ENCODE peak calls at places on chromosome 17, in eight cellular contexts. B is GM23248, L is IMR-90, E is K562, Y is Karpas-422, Z is fibroblast of lung, A is kidney, F is H1. W is an unnamed sample. For H3K4me1, the result is how much of the 10 kb centered on the place peaks cover.

GRCh38 chr17:15502315-15503112 is 35.1 kb upstream of the CDRT4 start:
- DNase-seq in L (peak), Z (peak), B (peak), A (peak), Y (peak), F (peak), E (peak), W (peak)

GRCh38 chr17:56441331-56441730 is 152.2 kb upstream of the NOG start:
- DNase-seq in E (no peak), L (peak), B (peak), Z (peak), F (no peak), Y (no peak), A (no peak), W (no peak)

GRCh38 chr17:77886387-77886728 is 72.1 kb upstream of the TNRC6C start:
- DNase-seq in L (no peak), A (peak), E (no peak), F (no peak), Y (peak), B (no peak), Z (no peak), W (no peak)

GRCh38 chr17:82767041-82767754 is 15.3 kb downstream of the TBCD start:
- DNase-seq in L (peak), A (no peak), E (peak), B (peak), Z (peak), F (no peak), Y (peak), W (peak)

GRCh38 chr17:4476017-4476416 is 22.7 kb upstream of the SPNS2 start:
- DNase-seq in Z (no peak), L (no peak), E (no peak), A (peak), F (no peak), Y (no peak), B (no peak), W (no peak)

GRCh38 chr17:64992325-64992802 is 64.2 kb downstream of the GNA13 start:
- DNase-seq in Y (no peak), A (peak), L (peak), F (no peak), E (no peak), Z (peak), B (peak), W (no peak)

GRCh38 chr17:32158870-32159585 is 16.7 kb downstream of the RHOT1 start:
- DNase-seq in F (no peak), A (peak), E (no peak), Z (no peak), L (no peak), B (no peak), Y (no peak), W (no peak)

GRCh38 chr17:38628441-38628840 is 22.7 kb upstream of the SRCIN1 start:
- DNase-seq in F (no peak), Z (no peak), L (peak), B (no peak), Y (peak), A (no peak), E (peak), W (peak)

GRCh38 chr17:14737984-14738651 is 437.2 kb downstream of the HS3ST3B1 start:
- DNase-seq in L (peak), E (peak), B (peak), F (no peak), Y (no peak), A (peak), Z (peak), W (peak)

GRCh38 chr17:35433075-35433894 is 985 bp upstream of the SLFN12 start:
- DNase-seq in Z (peak), B (peak), Y (no peak), A (peak), E (peak), F (peak), L (peak), W (peak)

GRCh38 chr17:65287040-65287439 is 149.9 kb downstream of the RGS9 start:
- DNase-seq in Z (peak), F (no peak), B (peak), L (peak), E (no peak), Y (no peak), A (no peak), W (peak)

GRCh38 chr17:28841901-28842281 is 699 bp downstream of the FAM222B start:
- DNase-seq in E (peak), B (no peak), Z (peak), Y (peak), A (no peak), L (no peak), F (no peak), W (no peak)

GRCh38 chr17:4110152-4110551 is 32.7 kb downstream of the ZZEF1 start:
- DNase-seq in F (no peak), B (peak), Z (peak), Y (no peak), A (no peak), E (no peak), L (peak), W (no peak)

GRCh38 chr17:41404024-41404651 is 6.7 kb upstream of the KRT31 start:
- DNase-seq in L (peak), B (peak), A (no peak), Y (no peak), E (no peak), Z (peak), F (no peak), W (peak)

GRCh38 chr17:31388770-31389672 is 2.5 kb upstream of the RAB11FIP4 start:
- DNase-seq in F (no peak), E (peak), B (peak), Y (peak), A (no peak), Z (peak), L (no peak), W (peak)

GRCh38 chr17:63928966-63929695 is 3.0 kb downstream of the CD79B start:
- DNase-seq in L (no peak), F (no peak), Y (no peak), E (no peak), B (no peak), A (peak), Z (no peak), W (no peak)

GRCh38 chr17:6305613-6306360 is 129.1 kb downstream of the AIPL1 start:
- DNase-seq in L (no peak), A (no peak), F (no peak), Z (no peak), B (no peak), Y (no peak), E (no peak), W (no peak)

GRCh38 chr17:31286587-31286986 is 10.5 kb downstream of the OMG start:
- DNase-seq in L (no peak), F (no peak), Z (no peak), E (no peak), Y (no peak), B (no peak), A (no peak), W (no peak)

GRCh38 chr17:6085812-6086211 is 15.6 kb downstream of the WSCD1 start:
- DNase-seq in Y (no peak), A (no peak), F (no peak), E (no peak), B (no peak), Z (no peak), L (no peak), W (no peak)

GRCh38 chr17:46192484-46193245 is 564 bp downstream of the KANSL1 start:
- DNase-seq in F (no peak), Y (peak), Z (peak), A (peak), L (peak), E (peak), B (peak), W (peak)

GRCh38 chr17:7882068-7882467 is 6.5 kb upstream of the CHD3 start:
- DNase-seq in B (no peak), A (no peak), Z (no peak), Y (peak), L (no peak), F (no peak), E (no peak), W (peak)

GRCh38 chr17:6386041-6386630 is 48.8 kb downstream of the AIPL1 start:
- DNase-seq in Z (no peak), Y (no peak), L (no peak), F (no peak), A (no peak), B (no peak), E (no peak), W (peak)

GRCh38 chr17:4249452-4250029 is 14.2 kb downstream of the ANKFY1 start:
- DNase-seq in A (no peak), F (no peak), B (peak), E (peak), Y (peak), Z (peak), L (peak), W (peak)

GRCh38 chr17:7237761-7238417 is 1.4 kb downstream of the PHF23 start:
- DNase-seq in Z (peak), F (no peak), A (peak), E (peak), Y (peak), B (peak), L (peak), W (peak)

GRCh38 chr17:18229254-18229653 is 3.8 kb downstream of the LLGL1 start:
- DNase-seq in Y (no peak), F (no peak), B (no peak), A (no peak), E (no peak), Z (no peak), L (no peak), W (no peak)

GRCh38 chr17:19345067-19345460 is 17.5 kb downstream of the B9D1 start:
- DNase-seq in B (no peak), L (no peak), A (no peak), Y (no peak), Z (no peak), F (no peak), E (no peak), W (peak)

GRCh38 chr17:81384929-81385319 is 10.3 kb upstream of the BAHCC1 start:
- DNase-seq in Z (no peak), L (no peak), E (no peak), B (no peak), Y (no peak), A (no peak), F (no peak), W (no peak)

GRCh38 chr17:73902416-73903181 is 258.4 kb upstream of the SDK2 start:
- DNase-seq in E (no peak), Z (no peak), A (no peak), B (no peak), L (no peak), Y (no peak), F (no peak), W (peak)

GRCh38 chr17:1340371-1340770 is 59.7 kb downstream of the YWHAE start:
- DNase-seq in L (no peak), B (no peak), A (no peak), Z (no peak), E (no peak), Y (no peak), F (no peak), W (no peak)

GRCh38 chr17:33523577-33523981 is 230.5 kb upstream of the ASIC2 start:
- DNase-seq in Y (no peak), F (no peak), Z (no peak), A (no peak), B (peak), L (no peak), E (no peak), W (no peak)

GRCh38 chr17:29390856-29391631 is 881 bp downstream of the TAOK1 start:
- DNase-seq in Z (peak), B (peak), Y (peak), A (peak), F (no peak), L (peak), E (peak), W (peak)

GRCh38 chr17:78132086-78132676 is 1.6 kb downstream of the TMC8 start:
- DNase-seq in L (no peak), A (peak), E (no peak), Z (no peak), Y (peak), F (no peak), B (no peak), W (peak)

GRCh38 chr17:32335046-32335445 is 6.9 kb downstream of the C17orf75 start:
- DNase-seq in B (no peak), A (no peak), Z (peak), L (no peak), E (no peak), F (no peak), Y (no peak), W (no peak)

GRCh38 chr17:3740611-3741073 is 16.9 kb downstream of the HASPIN start:
- DNase-seq in E (no peak), A (no peak), B (no peak), Z (no peak), L (no peak), Y (no peak), F (no peak), W (peak)

GRCh38 chr17:80005360-80006338 is 30.0 kb downstream of the TBC1D16 start:
- DNase-seq in E (peak), L (peak), B (peak), A (peak), Y (peak), F (no peak), Z (no peak), W (peak)

DNA sequence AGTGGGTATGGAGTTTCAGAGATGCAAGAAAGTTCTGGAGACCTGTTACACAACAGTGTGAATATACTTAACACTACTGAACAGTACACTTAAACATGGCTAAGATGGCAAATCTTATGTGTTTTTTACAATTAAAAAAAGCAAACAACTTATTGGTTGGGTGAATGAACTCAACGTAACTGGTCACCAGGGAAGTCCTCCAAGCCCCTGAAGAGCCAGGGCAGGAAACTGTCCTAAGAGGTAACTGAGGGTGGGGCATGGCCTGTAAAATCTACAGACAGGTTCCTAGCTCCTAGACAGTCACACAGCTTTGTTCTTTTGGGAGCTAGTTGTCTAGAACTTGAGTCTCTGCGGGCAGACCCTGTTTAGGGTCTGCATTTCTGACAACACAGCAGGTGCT is 10.3 kb downstream of the CSF3 start:
- DNase-seq in B (no peak), Y (no peak), Z (no peak), E (no peak), A (no peak), F (no peak), L (no peak), W (no peak)
- H3K4me1 ChIP-seq in B (under half), Y (under half), Z (under half), E (under half), A (under half), F (under half), L (under half), W (under half)

GRCh38 chr17:58333396-58334207 is 5.0 kb upstream of the TSPOAP1 start:
- DNase-seq in B (no peak), Z (no peak), E (no peak), Y (peak), F (no peak), A (peak), L (no peak), W (no peak)
- H3K9ac ChIP-seq in B (no peak), Z (no peak), E (peak), Y (peak), F (no peak), A (no peak), L (no peak), W (no peak)

DNA sequence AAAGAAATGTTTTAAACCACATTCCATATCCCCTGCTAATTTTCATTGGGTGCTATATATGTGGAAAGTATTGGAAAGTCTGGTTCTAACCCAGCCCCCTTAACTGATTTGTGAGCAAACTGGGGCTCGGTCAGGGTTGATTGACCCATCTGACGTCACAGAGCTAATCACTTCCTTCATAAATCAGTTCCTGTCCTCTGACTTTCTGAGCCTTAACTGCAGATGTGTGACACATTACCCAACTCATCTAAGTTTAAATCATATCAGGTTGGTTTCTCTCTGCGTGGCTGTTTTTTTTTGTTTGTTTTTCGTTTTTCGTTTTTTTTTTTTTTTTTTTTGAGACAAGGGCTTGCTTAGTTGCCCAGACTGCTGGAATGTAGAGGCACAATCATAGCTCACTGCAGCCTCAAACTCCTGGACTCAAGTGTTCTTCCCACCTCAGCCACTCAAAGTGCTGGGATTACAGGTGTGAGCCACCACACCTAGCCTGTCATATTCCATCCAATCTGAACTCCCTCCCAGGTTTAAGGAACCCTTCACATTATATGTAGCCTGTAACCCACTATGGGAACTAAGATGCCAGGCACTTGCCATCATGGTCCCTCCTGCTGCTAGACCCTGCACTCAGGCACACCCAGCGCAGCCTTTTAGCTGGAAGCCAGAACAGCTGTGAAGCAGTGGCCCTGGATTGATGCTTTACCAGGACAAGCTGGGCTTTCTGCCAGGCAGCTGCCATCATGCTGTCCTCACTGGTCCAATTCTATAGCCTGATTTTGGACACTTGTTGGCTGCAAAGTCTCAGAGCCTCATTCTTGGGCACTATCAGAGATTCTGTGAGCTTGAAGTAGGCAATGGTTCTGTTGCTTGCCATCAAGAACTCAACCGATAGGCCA is 6.9 kb upstream of the BPTF start:
- DNase-seq in A (no peak), B (no peak), Y (peak), F (no peak), L (no peak), E (no peak), Z (no peak), W (peak)
- H3K4me1 ChIP-seq in A (under half), B (under half), Y (half or more), F (under half), L (under half), E (under half), Z (under half), W (under half)

GRCh38 chr17:21377821-21378396 is 1.8 kb downstream of the KCNJ12 start:
- DNase-seq in A (no peak), L (no peak), Y (no peak), B (no peak), E (no peak), Z (no peak), F (no peak), W (peak)
- H3K9ac ChIP-seq in A (no peak), L (no peak), Y (no peak), B (no peak), E (no peak), Z (no peak), F (no peak), W (no peak)

GRCh38 chr17:2403044-2403443 is 2.2 kb upstream of the MNT start:
- DNase-seq in Y (no peak), E (no peak), L (no peak), Z (no peak), F (no peak), A (no peak), B (no peak), W (peak)
- H3K4me1 ChIP-seq in Y (under half), E (under half), L (under half), Z (under half), F (under half), A (under half), B (half or more), W (under half)

GRCh38 chr17:75853410-75853809 is 1.7 kb downstream of the WBP2 start:
- DNase-seq in F (no peak), L (peak), Z (peak), B (peak), Y (no peak), A (no peak), E (no peak), W (peak)
- H3K9ac ChIP-seq in F (no peak), L (no peak), Z (no peak), B (peak), Y (no peak), A (no peak), E (peak), W (no peak)

GRCh38 chr17:13162361-13162760 is 144.5 kb upstream of the ELAC2 start:
- DNase-seq in B (no peak), Y (no peak), F (no peak), Z (no peak), L (no peak), E (no peak), A (no peak), W (no peak)
- H3K4me1 ChIP-seq in B (under half), Y (under half), F (under half), Z (under half), L (under half), E (under half), A (under half), W (under half)

GRCh38 chr17:39666601-39667261 is 1.5 kb upstream of the PNMT start:
- DNase-seq in F (no peak), E (peak), B (peak), A (peak), Z (no peak), L (no peak), Y (no peak), W (no peak)

GRCh38 chr17:39667262-39668140 is 752 bp upstream of the PNMT start:
- DNase-seq in Z (no peak), Y (peak), E (peak), A (peak), B (peak), L (no peak), F (no peak), W (peak)

GRCh38 chr17:39666231-39666600 is 1.1 kb downstream of the TCAP start:
- DNase-seq in Z (no peak), Y (no peak), F (no peak), L (no peak), A (peak), E (no peak), B (peak), W (no peak)

GRCh38 chr17:39669897-39670735 is 1.9 kb downstream of the PNMT start:
- DNase-seq in A (peak), E (no peak), B (no peak), Z (no peak), Y (no peak), F (no peak), L (no peak), W (no peak)

GRCh38 chr17:39668141-39668924 is at the start of gene PNMT:
- DNase-seq in E (peak), L (peak), F (no peak), B (peak), Y (peak), A (peak), Z (peak), W (peak)
- H3K9ac ChIP-seq in E (peak), L (peak), F (no peak), B (no peak), Y (peak), A (no peak), Z (no peak), W (no peak)

DNA sequence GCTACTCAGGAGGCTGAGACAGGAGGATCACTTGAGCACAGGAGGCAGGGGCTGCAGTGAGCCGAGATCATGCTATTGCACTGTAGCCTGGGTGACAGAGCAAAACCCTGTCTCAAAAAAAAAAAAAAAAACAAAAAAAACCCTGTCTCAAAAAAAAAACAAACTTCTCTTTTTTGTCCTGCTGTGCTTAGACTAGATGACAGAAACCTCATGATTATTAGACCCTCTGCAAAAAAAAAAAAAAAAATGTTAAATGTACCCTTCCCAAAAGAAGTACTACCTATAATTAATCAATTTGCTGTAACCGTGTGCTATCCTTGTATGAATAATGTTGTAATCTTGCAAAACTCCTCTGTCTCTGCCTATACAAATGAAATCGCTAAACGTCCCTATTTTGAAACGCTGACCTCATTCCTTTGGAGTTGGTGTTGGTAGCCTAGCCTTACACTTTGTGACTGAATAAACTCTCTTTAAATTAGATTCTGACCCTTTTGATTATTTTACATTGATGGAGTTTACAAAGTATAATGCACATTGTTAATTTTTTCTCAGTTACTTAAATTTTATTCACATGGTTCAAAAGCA is 13.6 kb upstream of the DHRS7B start:
- DNase-seq in F (no peak), B (no peak), L (no peak), E (no peak), Y (no peak), A (no peak), Z (no peak), W (no peak)
- H3K4me1 ChIP-seq in F (under half), B (under half), L (under half), E (under half), Y (under half), A (under half), Z (under half), W (under half)

W was measured in endodermal cell.